ENCODE peak calls at places on chromosomes 2 and 18, in eight cellular contexts. One of them, this sample, is unnamed.

GRCh38 chr2:241870081-241870541 is 582 bp downstream of the RTP5 start:
- DNase-seq in right cardiac atrium: peak; percentile 14
- DNase-seq in NCI-H1105: peak; percentile 51
- DNase-seq in AG09309: no peak
- DNase-seq in NCI-H748 treated with DMSO at 0.1 percent for 48 hours: no peak
- DNase-seq in naive thymus-derived CD8-positive, alpha-beta T cell: no peak
- DNase-seq in coronary artery: no peak
- DNase-seq in neural progenitor cell: no peak
- DNase-seq in this sample: no peak

GRCh38 chr2:113976277-113976928 is 86.5 kb downstream of the ACTR3 start:
- DNase-seq in right cardiac atrium: no peak
- DNase-seq in NCI-H1105: no peak
- DNase-seq in AG09309: no peak
- DNase-seq in NCI-H748 treated with DMSO at 0.1 percent for 48 hours: no peak
- DNase-seq in naive thymus-derived CD8-positive, alpha-beta T cell: no peak
- DNase-seq in coronary artery: no peak
- DNase-seq in neural progenitor cell: no peak
- DNase-seq in this sample: no peak

GRCh38 chr2:33081691-33082090 is 134.9 kb downstream of the LTBP1 start:
- DNase-seq in right cardiac atrium: no peak
- DNase-seq in NCI-H1105: no peak
- DNase-seq in AG09309: no peak
- DNase-seq in NCI-H748 treated with DMSO at 0.1 percent for 48 hours: no peak
- DNase-seq in naive thymus-derived CD8-positive, alpha-beta T cell: no peak
- DNase-seq in coronary artery: no peak
- DNase-seq in neural progenitor cell: no peak
- DNase-seq in this sample: no peak

GRCh38 chr18:44679912-44680270 is 797 bp upstream of the SETBP1 start:
- DNase-seq in right cardiac atrium: peak; percentile 64
- DNase-seq in NCI-H1105: peak; percentile 76
- DNase-seq in AG09309: no peak
- DNase-seq in NCI-H748 treated with DMSO at 0.1 percent for 48 hours: peak; percentile 61
- DNase-seq in naive thymus-derived CD8-positive, alpha-beta T cell: no peak
- DNase-seq in coronary artery: no peak
- DNase-seq in neural progenitor cell: peak; percentile 81
- DNase-seq in this sample: no peak

GRCh38 chr2:41886757-41887156 is 161.1 kb upstream of the PKDCC start:
- DNase-seq in right cardiac atrium: no peak
- DNase-seq in NCI-H1105: no peak
- DNase-seq in AG09309: no peak
- DNase-seq in NCI-H748 treated with DMSO at 0.1 percent for 48 hours: no peak
- DNase-seq in naive thymus-derived CD8-positive, alpha-beta T cell: no peak
- DNase-seq in coronary artery: no peak
- DNase-seq in neural progenitor cell: no peak
- DNase-seq in this sample: no peak

GRCh38 chr2:153386481-153386891 is 92.1 kb downstream of the RPRM start:
- DNase-seq in right cardiac atrium: no peak
- DNase-seq in NCI-H1105: no peak
- DNase-seq in AG09309: no peak
- DNase-seq in NCI-H748 treated with DMSO at 0.1 percent for 48 hours: no peak
- DNase-seq in naive thymus-derived CD8-positive, alpha-beta T cell: no peak
- DNase-seq in coronary artery: no peak
- DNase-seq in neural progenitor cell: no peak
- DNase-seq in this sample: no peak

GRCh38 chr2:45772038-45772437 is 120.6 kb downstream of the PRKCE start:
- DNase-seq in right cardiac atrium: no peak
- DNase-seq in NCI-H1105: no peak
- DNase-seq in AG09309: no peak
- DNase-seq in NCI-H748 treated with DMSO at 0.1 percent for 48 hours: no peak
- DNase-seq in naive thymus-derived CD8-positive, alpha-beta T cell: no peak
- DNase-seq in coronary artery: no peak
- DNase-seq in neural progenitor cell: no peak
- DNase-seq in this sample: no peak

GRCh38 chr2:160859086-160859485 is 301.1 kb upstream of the TANK start:
- DNase-seq in right cardiac atrium: no peak
- DNase-seq in NCI-H1105: peak; percentile 17
- DNase-seq in AG09309: no peak
- DNase-seq in NCI-H748 treated with DMSO at 0.1 percent for 48 hours: no peak
- DNase-seq in naive thymus-derived CD8-positive, alpha-beta T cell: no peak
- DNase-seq in coronary artery: no peak
- DNase-seq in neural progenitor cell: no peak
- DNase-seq in this sample: no peak

GRCh38 chr2:85446296-85447221 is 28.0 kb downstream of the SH2D6 start:
- DNase-seq in right cardiac atrium: no peak
- DNase-seq in NCI-H1105: no peak
- DNase-seq in AG09309: no peak
- DNase-seq in NCI-H748 treated with DMSO at 0.1 percent for 48 hours: no peak
- DNase-seq in naive thymus-derived CD8-positive, alpha-beta T cell: peak; percentile 41
- DNase-seq in coronary artery: no peak
- DNase-seq in neural progenitor cell: no peak
- DNase-seq in this sample: no peak

GRCh38 chr2:85032621-85033020 is 61.7 kb downstream of the KCMF1 start:
- DNase-seq in right cardiac atrium: no peak
- DNase-seq in NCI-H1105: no peak
- DNase-seq in AG09309: no peak
- DNase-seq in NCI-H748 treated with DMSO at 0.1 percent for 48 hours: no peak
- DNase-seq in naive thymus-derived CD8-positive, alpha-beta T cell: no peak
- DNase-seq in coronary artery: no peak
- DNase-seq in neural progenitor cell: no peak
- DNase-seq in this sample: no peak

GRCh38 chr2:20438334-20439192 is 8.3 kb upstream of the RHOB start:
- DNase-seq in right cardiac atrium: no peak
- DNase-seq in NCI-H1105: no peak
- DNase-seq in AG09309: no peak
- DNase-seq in NCI-H748 treated with DMSO at 0.1 percent for 48 hours: peak; percentile 30
- DNase-seq in naive thymus-derived CD8-positive, alpha-beta T cell: no peak
- DNase-seq in coronary artery: peak; percentile 83
- DNase-seq in neural progenitor cell: no peak
- DNase-seq in this sample: no peak

GRCh38 chr2:182744490-182744889 is 28.4 kb downstream of the DNAJC10 start:
- DNase-seq in right cardiac atrium: no peak
- DNase-seq in NCI-H1105: no peak
- DNase-seq in AG09309: peak; percentile 13
- DNase-seq in NCI-H748 treated with DMSO at 0.1 percent for 48 hours: no peak
- DNase-seq in naive thymus-derived CD8-positive, alpha-beta T cell: no peak
- DNase-seq in coronary artery: no peak
- DNase-seq in neural progenitor cell: no peak
- DNase-seq in this sample: no peak

GRCh38 chr2:29228947-29229346 is 113.7 kb downstream of the CLIP4 start:
- DNase-seq in right cardiac atrium: no peak
- DNase-seq in NCI-H1105: no peak
- DNase-seq in AG09309: no peak
- DNase-seq in NCI-H748 treated with DMSO at 0.1 percent for 48 hours: no peak
- DNase-seq in naive thymus-derived CD8-positive, alpha-beta T cell: peak; percentile 43
- DNase-seq in coronary artery: no peak
- DNase-seq in neural progenitor cell: no peak
- DNase-seq in this sample: no peak

GRCh38 chr2:375270-375946 is 87.5 kb upstream of the ALKAL2 start:
- DNase-seq in right cardiac atrium: no peak
- DNase-seq in NCI-H1105: no peak
- DNase-seq in AG09309: no peak
- DNase-seq in NCI-H748 treated with DMSO at 0.1 percent for 48 hours: no peak
- DNase-seq in naive thymus-derived CD8-positive, alpha-beta T cell: no peak
- DNase-seq in coronary artery: no peak
- DNase-seq in neural progenitor cell: no peak
- DNase-seq in this sample: no peak

GRCh38 chr2:233387667-233388528 is 33.6 kb downstream of the DGKD start:
- DNase-seq in right cardiac atrium: peak; percentile 92
- DNase-seq in NCI-H1105: peak; percentile 69
- DNase-seq in AG09309: peak; percentile 65
- DNase-seq in NCI-H748 treated with DMSO at 0.1 percent for 48 hours: no peak
- DNase-seq in naive thymus-derived CD8-positive, alpha-beta T cell: peak; percentile 77
- DNase-seq in coronary artery: peak; percentile 96
- DNase-seq in neural progenitor cell: no peak
- DNase-seq in this sample: peak; percentile 85

GRCh38 chr2:32772623-32773221 is 144.9 kb downstream of the TTC27 start:
- DNase-seq in right cardiac atrium: no peak
- DNase-seq in NCI-H1105: peak; percentile 5
- DNase-seq in AG09309: peak; percentile 29
- DNase-seq in NCI-H748 treated with DMSO at 0.1 percent for 48 hours: no peak
- DNase-seq in naive thymus-derived CD8-positive, alpha-beta T cell: no peak
- DNase-seq in coronary artery: no peak
- DNase-seq in neural progenitor cell: peak; percentile 79
- DNase-seq in this sample: peak; percentile 44

GRCh38 chr2:11042841-11043240 is 112.4 kb upstream of the SLC66A3 start:
- DNase-seq in right cardiac atrium: no peak
- DNase-seq in NCI-H1105: no peak
- DNase-seq in AG09309: no peak
- DNase-seq in NCI-H748 treated with DMSO at 0.1 percent for 48 hours: no peak
- DNase-seq in naive thymus-derived CD8-positive, alpha-beta T cell: no peak
- DNase-seq in coronary artery: no peak
- DNase-seq in neural progenitor cell: no peak
- DNase-seq in this sample: no peak

GRCh38 chr2:239454507-239454906 is 53.7 kb upstream of the HDAC4 start:
- DNase-seq in right cardiac atrium: no peak
- DNase-seq in NCI-H1105: no peak
- DNase-seq in AG09309: no peak
- DNase-seq in NCI-H748 treated with DMSO at 0.1 percent for 48 hours: no peak
- DNase-seq in naive thymus-derived CD8-positive, alpha-beta T cell: no peak
- DNase-seq in coronary artery: no peak
- DNase-seq in neural progenitor cell: no peak
- DNase-seq in this sample: no peak

GRCh38 chr2:1823187-1824169 is 79.2 kb upstream of the PXDN start:
- DNase-seq in right cardiac atrium: peak; percentile 34
- DNase-seq in NCI-H1105: no peak
- DNase-seq in AG09309: no peak
- DNase-seq in NCI-H748 treated with DMSO at 0.1 percent for 48 hours: no peak
- DNase-seq in naive thymus-derived CD8-positive, alpha-beta T cell: no peak
- DNase-seq in coronary artery: no peak
- DNase-seq in neural progenitor cell: peak; percentile 80
- DNase-seq in this sample: no peak

GRCh38 chr18:76447268-76447890 is 47.7 kb downstream of the ZNF516 start:
- DNase-seq in right cardiac atrium: no peak
- DNase-seq in NCI-H1105: no peak
- DNase-seq in AG09309: no peak
- DNase-seq in NCI-H748 treated with DMSO at 0.1 percent for 48 hours: no peak
- DNase-seq in naive thymus-derived CD8-positive, alpha-beta T cell: no peak
- DNase-seq in coronary artery: peak; percentile 67
- DNase-seq in neural progenitor cell: no peak
- DNase-seq in this sample: no peak

GRCh38 chr2:85437488-85438290 is 19.2 kb downstream of the SH2D6 start:
- DNase-seq in right cardiac atrium: peak; percentile 91
- DNase-seq in NCI-H1105: peak; percentile 75
- DNase-seq in AG09309: peak; percentile 44
- DNase-seq in NCI-H748 treated with DMSO at 0.1 percent for 48 hours: peak; percentile 38
- DNase-seq in naive thymus-derived CD8-positive, alpha-beta T cell: peak; percentile 83
- DNase-seq in coronary artery: peak; percentile 94
- DNase-seq in neural progenitor cell: peak; percentile 70
- DNase-seq in this sample: no peak

GRCh38 chr2:43161650-43162542 is 64.5 kb downstream of the ZFP36L2 start:
- DNase-seq in right cardiac atrium: no peak
- DNase-seq in NCI-H1105: no peak
- DNase-seq in AG09309: no peak
- DNase-seq in NCI-H748 treated with DMSO at 0.1 percent for 48 hours: no peak
- DNase-seq in naive thymus-derived CD8-positive, alpha-beta T cell: no peak
- DNase-seq in coronary artery: no peak
- DNase-seq in neural progenitor cell: no peak
- DNase-seq in this sample: no peak

GRCh38 chr2:46847185-46847710 is 68.4 kb downstream of the MCFD2 start:
- DNase-seq in right cardiac atrium: peak; percentile 93
- DNase-seq in NCI-H1105: peak; percentile 91
- DNase-seq in AG09309: peak; percentile 95
- DNase-seq in NCI-H748 treated with DMSO at 0.1 percent for 48 hours: no peak
- DNase-seq in naive thymus-derived CD8-positive, alpha-beta T cell: no peak
- DNase-seq in coronary artery: peak; percentile 93
- DNase-seq in neural progenitor cell: no peak
- DNase-seq in this sample: peak; percentile 95

GRCh38 chr2:233285921-233286320 is 21.7 kb upstream of the SAG start:
- DNase-seq in right cardiac atrium: no peak
- DNase-seq in NCI-H1105: no peak
- DNase-seq in AG09309: no peak
- DNase-seq in NCI-H748 treated with DMSO at 0.1 percent for 48 hours: no peak
- DNase-seq in naive thymus-derived CD8-positive, alpha-beta T cell: no peak
- DNase-seq in coronary artery: no peak
- DNase-seq in neural progenitor cell: no peak
- DNase-seq in this sample: no peak

GRCh38 chr2:128754246-128754724 is 435.6 kb upstream of the HS6ST1 start:
- DNase-seq in right cardiac atrium: no peak
- DNase-seq in NCI-H1105: no peak
- DNase-seq in AG09309: no peak
- DNase-seq in NCI-H748 treated with DMSO at 0.1 percent for 48 hours: no peak
- DNase-seq in naive thymus-derived CD8-positive, alpha-beta T cell: peak; percentile 49
- DNase-seq in coronary artery: no peak
- DNase-seq in neural progenitor cell: no peak
- DNase-seq in this sample: no peak

GRCh38 chr18:54805571-54806334 is 22.5 kb upstream of the RAB27B start:
- DNase-seq in right cardiac atrium: no peak
- DNase-seq in NCI-H1105: no peak
- DNase-seq in AG09309: peak; percentile 48
- DNase-seq in NCI-H748 treated with DMSO at 0.1 percent for 48 hours: no peak
- DNase-seq in naive thymus-derived CD8-positive, alpha-beta T cell: no peak
- DNase-seq in coronary artery: no peak
- DNase-seq in neural progenitor cell: no peak
- DNase-seq in this sample: no peak

GRCh38 chr2:241334813-241335212 is 19.1 kb downstream of the SEPTIN2 start:
- DNase-seq in right cardiac atrium: no peak
- DNase-seq in NCI-H1105: no peak
- DNase-seq in AG09309: no peak
- DNase-seq in NCI-H748 treated with DMSO at 0.1 percent for 48 hours: no peak
- DNase-seq in naive thymus-derived CD8-positive, alpha-beta T cell: no peak
- DNase-seq in coronary artery: no peak
- DNase-seq in neural progenitor cell: no peak
- DNase-seq in this sample: no peak

GRCh38 chr2:150700731-150701130 is 213.3 kb upstream of the RND3 start:
- DNase-seq in right cardiac atrium: no peak
- DNase-seq in NCI-H1105: no peak
- DNase-seq in AG09309: no peak
- DNase-seq in NCI-H748 treated with DMSO at 0.1 percent for 48 hours: no peak
- DNase-seq in naive thymus-derived CD8-positive, alpha-beta T cell: no peak
- DNase-seq in coronary artery: no peak
- DNase-seq in neural progenitor cell: no peak
- DNase-seq in this sample: no peak

GRCh38 chr2:96501471-96501874 is 3.7 kb downstream of the NEURL3 start:
- DNase-seq in right cardiac atrium: no peak
- DNase-seq in NCI-H1105: no peak
- DNase-seq in AG09309: no peak
- DNase-seq in NCI-H748 treated with DMSO at 0.1 percent for 48 hours: no peak
- DNase-seq in naive thymus-derived CD8-positive, alpha-beta T cell: no peak
- DNase-seq in coronary artery: no peak
- DNase-seq in neural progenitor cell: no peak
- DNase-seq in this sample: no peak

GRCh38 chr2:85804583-85804982 is 50.8 kb downstream of the ATOH8 start:
- DNase-seq in right cardiac atrium: no peak
- DNase-seq in NCI-H1105: peak; percentile 6
- DNase-seq in AG09309: no peak
- DNase-seq in NCI-H748 treated with DMSO at 0.1 percent for 48 hours: peak; percentile 0
- DNase-seq in naive thymus-derived CD8-positive, alpha-beta T cell: no peak
- DNase-seq in coronary artery: no peak
- DNase-seq in neural progenitor cell: peak; percentile 56
- DNase-seq in this sample: no peak

GRCh38 chr18:79552140-79552631 is 127.4 kb upstream of the CTDP1 start:
- DNase-seq in right cardiac atrium: no peak
- DNase-seq in NCI-H1105: no peak
- DNase-seq in AG09309: no peak
- DNase-seq in NCI-H748 treated with DMSO at 0.1 percent for 48 hours: no peak
- DNase-seq in naive thymus-derived CD8-positive, alpha-beta T cell: no peak
- DNase-seq in coronary artery: no peak
- DNase-seq in neural progenitor cell: no peak
- DNase-seq in this sample: no peak

GRCh38 chr18:48814490-48815181 is 136.1 kb downstream of the SMAD7 start:
- DNase-seq in right cardiac atrium: no peak
- DNase-seq in NCI-H1105: no peak
- DNase-seq in AG09309: no peak
- DNase-seq in NCI-H748 treated with DMSO at 0.1 percent for 48 hours: no peak
- DNase-seq in naive thymus-derived CD8-positive, alpha-beta T cell: no peak
- DNase-seq in coronary artery: peak; percentile 72
- DNase-seq in neural progenitor cell: no peak
- DNase-seq in this sample: no peak

GRCh38 chr2:102342888-102343287 is 12.7 kb upstream of the IL18R1 start:
- DNase-seq in right cardiac atrium: no peak
- DNase-seq in NCI-H1105: no peak
- DNase-seq in AG09309: no peak
- DNase-seq in NCI-H748 treated with DMSO at 0.1 percent for 48 hours: no peak
- DNase-seq in naive thymus-derived CD8-positive, alpha-beta T cell: no peak
- DNase-seq in coronary artery: no peak
- DNase-seq in neural progenitor cell: no peak
- DNase-seq in this sample: no peak

GRCh38 chr2:231696004-231696367 is 12.3 kb upstream of the PTMA start:
- DNase-seq in right cardiac atrium: no peak
- DNase-seq in NCI-H1105: no peak
- DNase-seq in AG09309: peak; percentile 79
- DNase-seq in NCI-H748 treated with DMSO at 0.1 percent for 48 hours: no peak
- DNase-seq in naive thymus-derived CD8-positive, alpha-beta T cell: no peak
- DNase-seq in coronary artery: no peak
- DNase-seq in neural progenitor cell: peak; percentile 1
- DNase-seq in this sample: peak; percentile 79